ENCODE peak calls at places on chromosomes 5 and 9, in four cellular contexts. M is H9, C is IMR-90, Q is neuronal stem cell. E is an unnamed sample.

GRCh38 chr5:53206562-53206961 is 97.0 kb upstream of the MOCS2 start:
- DNase-seq in Q (no peak), M (no peak), C (no peak), E (no peak)

GRCh38 chr5:125411163-125412050 is 665.0 kb upstream of the ZNF608 start:
- DNase-seq in C (peak; percentile 39), M (no peak), Q (no peak), E (no peak)

GRCh38 chr9:33471361-33471760 is 2.4 kb downstream of the NOL6 start:
- DNase-seq in Q (no peak), M (no peak), C (no peak), E (no peak)

GRCh38 chr5:36058776-36059175 is 7.9 kb downstream of the UGT3A2 start:
- DNase-seq in C (no peak), Q (no peak), M (no peak), E (no peak)

GRCh38 chr9:106954562-106954961 is 91.6 kb downstream of the ZNF462 start:
- DNase-seq in C (no peak), M (no peak), Q (no peak), E (peak; percentile 79)

GRCh38 chr5:3912790-3913189 is 317.2 kb downstream of the IRX1 start:
- DNase-seq in Q (no peak), C (no peak), M (no peak), E (no peak)

GRCh38 chr9:95772320-95773060 is 103.0 kb upstream of the ERCC6L2 start:
- DNase-seq in M (peak; percentile 68), C (peak; percentile 65), Q (peak; percentile 53), E (no peak)

GRCh38 chr5:100901851-100902341 is 1.2 kb downstream of the ST8SIA4 start:
- DNase-seq in Q (peak; percentile 26), C (no peak), M (no peak), E (peak; percentile 59)

GRCh38 chr9:74674077-74674476 is 176.9 kb downstream of the RORB start:
- DNase-seq in C (no peak), Q (no peak), M (no peak), E (no peak)

GRCh38 chr9:76001494-76001893 is 111.0 kb downstream of the PCSK5 start:
- DNase-seq in M (no peak), Q (no peak), C (no peak), E (no peak)

GRCh38 chr9:108108802-108109448 is 619.4 kb upstream of the KLF4 start:
- DNase-seq in M (no peak), C (peak; percentile 46), Q (no peak), E (no peak)

GRCh38 chr5:112738180-112738560 is 485 bp downstream of the APC start:
- DNase-seq in C (no peak), M (no peak), Q (peak; percentile 18), E (no peak)

GRCh38 chr5:167639761-167640160 is 651.7 kb upstream of the WWC1 start:
- DNase-seq in Q (no peak), C (no peak), M (no peak), E (peak; percentile 58)

GRCh38 chr9:33453286-33453882 is 6.0 kb upstream of the AQP3 start:
- DNase-seq in C (no peak), Q (no peak), M (no peak), E (no peak)

GRCh38 chr5:141519605-141520288 is 30.9 kb downstream of the PCDHGC5 start:
- DNase-seq in M (no peak), C (peak; percentile 43), Q (no peak), E (no peak)

GRCh38 chr9:4297795-4298254 is 2.0 kb downstream of the GLIS3 start:
- DNase-seq in Q (peak; percentile 80), C (peak; percentile 65), M (peak; percentile 72), E (no peak)

GRCh38 chr9:132341177-132341840 is 13.5 kb downstream of the SETX start:
- DNase-seq in Q (no peak), C (no peak), M (no peak), E (no peak)

GRCh38 chr5:151724360-151724759 is 34.1 kb downstream of the ATOX1 start:
- DNase-seq in Q (no peak), C (no peak), M (no peak), E (no peak)

GRCh38 chr9:70003786-70004185 is 39.9 kb upstream of the MAMDC2 start:
- DNase-seq in M (no peak), C (peak; percentile 75), Q (no peak), E (peak; percentile 20)

GRCh38 chr5:56110646-56111403 is 116.1 kb upstream of the IL6ST start:
- DNase-seq in M (no peak), Q (no peak), C (peak; percentile 46), E (no peak)

GRCh38 chr5:131810510-131811249 is 13.9 kb upstream of the FNIP1 start:
- DNase-seq in Q (no peak), M (no peak), C (peak; percentile 41), E (no peak)

GRCh38 chr5:123089572-123089970 is 530 bp downstream of the PRDM6 start:
- DNase-seq in Q (no peak), M (peak; percentile 74), C (peak; percentile 52), E (peak; percentile 26)

GRCh38 chr9:107465467-107466451 is 23.8 kb downstream of the KLF4 start:
- DNase-seq in M (peak; percentile 74), Q (peak; percentile 51), C (peak; percentile 33), E (peak; percentile 68)

GRCh38 chr9:1009101-1009707 is 32.7 kb downstream of the DMRT3 start:
- DNase-seq in Q (peak; percentile 77), M (peak; percentile 83), C (peak; percentile 60), E (peak; percentile 93)

GRCh38 chr9:36074870-36075532 is 38.3 kb downstream of the RECK start:
- DNase-seq in M (no peak), C (peak; percentile 89), Q (no peak), E (no peak)

GRCh38 chr9:38432922-38433510 is 8.8 kb upstream of the IGFBPL1 start:
- DNase-seq in M (no peak), C (peak; percentile 54), Q (no peak), E (peak; percentile 80)

GRCh38 chr5:178383301-178383918 is 150.8 kb upstream of the PHYKPL start:
- DNase-seq in M (no peak), Q (no peak), C (no peak), E (no peak)

GRCh38 chr5:135570453-135570764 is 8.4 kb downstream of the CXCL14 start:
- DNase-seq in M (no peak), C (no peak), Q (no peak), E (peak; percentile 38)

GRCh38 chr5:106380736-106381135 is 1290.0 kb downstream of the EFNA5 start:
- DNase-seq in C (peak; percentile 85), Q (no peak), M (no peak), E (no peak)

DNA sequence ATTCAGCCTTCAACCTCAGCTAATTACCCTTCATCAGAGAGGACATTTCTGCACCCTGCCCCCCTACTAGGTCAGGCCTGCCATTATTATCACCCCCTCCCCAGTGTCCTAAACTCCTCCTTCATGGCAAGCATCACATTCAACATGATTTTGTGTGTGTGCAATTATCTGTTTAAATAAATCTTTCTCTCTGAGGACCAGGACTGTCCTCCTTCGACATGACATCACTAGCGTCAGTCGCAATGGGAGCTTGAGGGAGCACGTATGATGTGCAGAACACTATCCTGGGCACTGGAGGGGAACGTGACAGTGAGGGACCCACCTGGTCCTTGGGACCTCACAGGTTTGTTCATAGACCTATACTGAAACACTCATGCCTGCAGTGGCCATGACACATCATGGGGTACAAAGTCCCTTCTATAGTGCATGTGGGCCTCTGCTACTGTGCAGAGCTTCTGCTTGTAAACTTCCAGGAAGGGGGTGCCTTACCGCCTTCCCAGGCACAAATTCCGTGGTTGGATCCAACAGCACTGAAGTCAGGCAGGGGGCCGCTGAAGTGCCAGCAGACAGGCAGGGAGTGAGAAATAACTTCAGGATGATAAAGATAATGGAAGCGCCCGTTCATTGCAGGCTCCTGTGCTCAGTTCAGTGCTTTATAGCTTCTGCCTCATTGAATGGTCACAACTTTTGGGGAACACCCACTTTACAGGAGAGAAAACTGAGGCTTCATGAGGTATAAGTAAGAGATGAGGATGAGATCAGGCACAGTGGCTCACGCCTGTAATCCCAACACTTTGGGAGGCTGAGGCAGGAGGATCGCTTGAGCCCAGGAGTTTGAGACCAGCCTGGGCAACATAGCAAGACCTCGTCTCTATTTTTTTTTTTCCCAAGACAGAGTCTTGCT is 36.0 kb upstream of the STXBP1 start:
- DNase-seq in C (no peak), M (no peak), Q (no peak), E (no peak)
- H3K14ac ChIP-seq in C (peak overlapping the region; percentile 53), M (no peak overlapping the region), Q (no peak overlapping the region), E (no peak overlapping the region)

GRCh38 chr5:19172926-19173425 is 815.0 kb downstream of the CDH18 start:
- DNase-seq in M (no peak), Q (no peak), C (no peak), E (no peak)
- H3K23ac ChIP-seq in M (no peak overlapping the region), Q (no peak overlapping the region), C (no peak overlapping the region), E (no peak overlapping the region)

GRCh38 chr9:93452710-93453046 is 703 bp downstream of the FAM120AOS start:
- DNase-seq in C (no peak), M (no peak), Q (no peak), E (peak; percentile 13)

GRCh38 chr9:93453047-93453914 is at the start of gene FAM120AOS:
- DNase-seq in C (peak; percentile 95), M (peak; percentile 93), Q (peak; percentile 78), E (peak; percentile 91)

GRCh38 chr9:93450817-93451761 is at the start of gene FAM120A:
- DNase-seq in M (peak; percentile 51), Q (peak; percentile 74), C (peak; percentile 70), E (peak; percentile 69)

GRCh38 chr9:93456022-93456421 is 2.6 kb upstream of the FAM120AOS start:
- DNase-seq in C (peak; percentile 13), M (no peak), Q (no peak), E (no peak)

DNA sequence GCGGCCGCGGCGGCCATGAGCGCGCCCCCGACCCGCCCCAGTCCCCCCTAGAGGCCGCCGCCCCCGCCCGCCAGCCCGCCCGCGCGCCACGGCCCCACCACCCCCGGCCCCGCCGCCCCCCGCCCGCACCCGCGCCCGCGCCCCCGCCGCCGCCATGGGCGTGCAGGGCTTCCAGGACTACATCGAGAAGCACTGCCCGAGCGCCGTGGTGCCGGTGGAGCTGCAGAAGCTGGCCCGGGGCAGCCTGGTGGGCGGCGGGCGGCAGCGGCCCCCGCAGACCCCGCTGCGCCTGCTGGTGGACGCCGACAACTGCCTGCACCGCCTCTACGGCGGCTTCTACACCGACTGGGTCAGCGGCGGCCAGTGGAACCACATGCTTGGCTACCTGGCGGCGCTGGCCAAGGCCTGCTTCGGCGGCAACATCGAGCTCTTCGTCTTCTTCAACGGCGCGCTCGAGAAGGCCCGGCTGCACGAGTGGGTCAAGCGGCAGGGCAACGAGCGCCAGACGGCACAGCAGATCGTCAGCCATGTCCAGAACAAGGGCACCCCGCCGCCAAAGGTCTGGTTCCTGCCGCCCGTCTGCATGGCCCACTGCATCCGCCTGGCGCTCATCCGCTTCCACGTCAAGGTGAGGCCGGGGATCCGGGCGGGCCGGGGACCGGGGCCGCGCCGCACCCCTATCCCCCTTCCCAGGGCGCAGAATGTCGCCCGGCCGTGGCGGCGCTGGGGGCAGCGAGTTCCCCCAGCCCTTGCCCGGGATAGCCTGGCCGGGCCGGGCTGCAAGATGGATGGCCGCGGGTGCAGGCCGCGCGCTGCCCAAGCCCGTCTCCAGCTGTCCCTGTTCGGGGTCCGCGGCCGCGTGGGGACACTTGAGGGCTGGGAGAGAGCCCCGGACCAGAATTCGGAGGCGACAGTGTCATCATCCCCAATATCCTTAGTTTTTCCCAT is 551 bp downstream of the FAM120A start:
- DNase-seq in C (peak; percentile 33), M (peak; percentile 46), Q (peak; percentile 46), E (peak; percentile 35)
- H3K14ac ChIP-seq in C (peak overlapping the region; percentile 79), M (peak overlapping the region; percentile 18), Q (peak overlapping the region; percentile 79), E (peak overlapping the region; percentile 96)

GRCh38 chr9:91241909-91242308 is 119.8 kb downstream of the AUH start:
- DNase-seq in Q (no peak), M (no peak), C (peak; percentile 12), E (no peak)

GRCh38 chr9:91239367-91240111 is 122.2 kb downstream of the AUH start:
- DNase-seq in C (no peak), M (no peak), Q (no peak), E (no peak)

GRCh38 chr9:91243029-91243428 is 118.7 kb downstream of the AUH start:
- DNase-seq in C (no peak), Q (no peak), M (no peak), E (no peak)

GRCh38 chr9:91245432-91246313 is 116.0 kb downstream of the AUH start:
- DNase-seq in C (peak; percentile 57), M (no peak), Q (no peak), E (no peak)

GRCh38 chr9:91240596-91240995 is 121.1 kb downstream of the AUH start:
- DNase-seq in C (no peak), M (no peak), Q (no peak), E (no peak)
- H3K23ac ChIP-seq in C (no peak overlapping the region), M (no peak overlapping the region), Q (no peak overlapping the region), E (no peak overlapping the region)

E was measured in trophoblast cell.